ENCODE peak calls at places on chromosomes 3 and 15, in four cellular contexts. O is heart left ventricle, J is A549, W is tibial nerve. Q is an unnamed sample.

GRCh38 chr15:99097441-99098410 is 7.2 kb upstream of the SYNM start:
- DNase-seq in O (no peak), J (no peak), W (no peak), Q (no peak)

GRCh38 chr15:99614749-99615288 is 49.0 kb downstream of the MEF2A start:
- DNase-seq in O (no peak), J (no peak), W (no peak), Q (no peak)

GRCh38 chr3:102471001-102471400 is 36.2 kb downstream of the ZPLD1 start:
- DNase-seq in O (no peak), J (no peak), W (no peak), Q (no peak)

GRCh38 chr3:66803206-66803605 is 194.9 kb upstream of the KBTBD8 start:
- DNase-seq in O (no peak), J (no peak), W (no peak), Q (no peak)

GRCh38 chr3:190225186-190225692 is 97.0 kb downstream of the CLDN1 start:
- DNase-seq in O (no peak), J (peak; percentile 46), W (peak; percentile 39), Q (no peak)

GRCh38 chr15:72534522-72534921 is 60.4 kb downstream of the ARIH1 start:
- DNase-seq in O (no peak), J (no peak), W (no peak), Q (no peak)

GRCh38 chr3:13492976-13493866 is 13.1 kb downstream of the HDAC11 start:
- DNase-seq in O (no peak), J (no peak), W (no peak), Q (peak; percentile 58)

GRCh38 chr3:16484216-16484615 is 29.3 kb downstream of the RFTN1 start:
- DNase-seq in O (no peak), J (no peak), W (peak; percentile 20), Q (no peak)

GRCh38 chr15:36449662-36450145 is 129.7 kb upstream of the CDIN1 start:
- DNase-seq in O (no peak), J (no peak), W (no peak), Q (no peak)

DNA sequence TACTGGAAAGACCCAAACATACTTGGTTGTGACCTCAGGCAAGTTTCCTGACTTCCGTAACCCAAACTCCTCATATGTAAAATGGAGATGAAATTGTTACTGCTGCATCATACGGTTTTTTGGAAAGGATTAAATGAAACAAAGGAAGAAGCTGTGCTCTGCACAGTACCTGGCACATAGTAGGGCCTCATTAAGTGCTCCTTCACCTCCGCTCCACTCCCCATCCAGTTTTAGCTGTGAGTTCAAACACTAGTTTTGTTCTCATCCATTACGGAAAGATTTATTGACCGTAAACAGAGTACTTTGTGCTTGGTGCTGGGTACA is 381 bp upstream of the ICE2 start:
- DNase-seq in O (no peak), J (no peak), W (no peak), Q (no peak)
- H3K4me3 ChIP-seq in O (peak overlapping the region; percentile 76), J (peak overlapping the region; percentile 74), W (peak overlapping the region; percentile 74), Q (peak overlapping the region; percentile 80)

GRCh38 chr3:177050466-177051237 is 146.6 kb downstream of the TBL1XR1 start:
- DNase-seq in O (no peak), J (peak; percentile 45), W (peak; percentile 10), Q (no peak)
- H3K4me1 ChIP-seq in O (peaks cover 18% of the 10 kb centered on the region), J (peaks cover 27% of the 10 kb centered on the region), W (peaks cover 38% of the 10 kb centered on the region), Q (peaks cover 8% of the 10 kb centered on the region)

DNA sequence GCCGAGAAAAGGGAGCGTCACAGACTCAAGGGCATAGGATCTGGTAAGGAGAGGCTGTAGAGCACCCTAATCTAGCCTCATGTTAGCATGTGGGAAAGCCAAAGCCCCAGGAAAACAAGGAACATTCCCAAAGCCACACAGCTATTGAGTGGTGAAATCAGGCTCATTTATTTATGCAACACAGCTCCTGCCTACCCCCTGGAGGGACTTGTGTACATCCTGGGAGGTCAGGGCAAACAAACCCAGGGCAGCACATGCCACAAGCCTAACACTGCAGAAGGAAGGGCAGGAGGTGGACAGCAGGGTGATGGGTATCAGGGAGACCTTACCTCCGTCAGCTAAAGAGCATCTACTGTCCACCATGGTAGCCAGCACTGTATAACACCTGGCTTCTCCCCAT is 283.5 kb downstream of the RPLP1 start:
- DNase-seq in O (no peak), J (no peak), W (no peak), Q (no peak)
- H3K27ac ChIP-seq in O (no peak overlapping the region), J (no peak overlapping the region), W (no peak overlapping the region), Q (no peak overlapping the region)

DNA sequence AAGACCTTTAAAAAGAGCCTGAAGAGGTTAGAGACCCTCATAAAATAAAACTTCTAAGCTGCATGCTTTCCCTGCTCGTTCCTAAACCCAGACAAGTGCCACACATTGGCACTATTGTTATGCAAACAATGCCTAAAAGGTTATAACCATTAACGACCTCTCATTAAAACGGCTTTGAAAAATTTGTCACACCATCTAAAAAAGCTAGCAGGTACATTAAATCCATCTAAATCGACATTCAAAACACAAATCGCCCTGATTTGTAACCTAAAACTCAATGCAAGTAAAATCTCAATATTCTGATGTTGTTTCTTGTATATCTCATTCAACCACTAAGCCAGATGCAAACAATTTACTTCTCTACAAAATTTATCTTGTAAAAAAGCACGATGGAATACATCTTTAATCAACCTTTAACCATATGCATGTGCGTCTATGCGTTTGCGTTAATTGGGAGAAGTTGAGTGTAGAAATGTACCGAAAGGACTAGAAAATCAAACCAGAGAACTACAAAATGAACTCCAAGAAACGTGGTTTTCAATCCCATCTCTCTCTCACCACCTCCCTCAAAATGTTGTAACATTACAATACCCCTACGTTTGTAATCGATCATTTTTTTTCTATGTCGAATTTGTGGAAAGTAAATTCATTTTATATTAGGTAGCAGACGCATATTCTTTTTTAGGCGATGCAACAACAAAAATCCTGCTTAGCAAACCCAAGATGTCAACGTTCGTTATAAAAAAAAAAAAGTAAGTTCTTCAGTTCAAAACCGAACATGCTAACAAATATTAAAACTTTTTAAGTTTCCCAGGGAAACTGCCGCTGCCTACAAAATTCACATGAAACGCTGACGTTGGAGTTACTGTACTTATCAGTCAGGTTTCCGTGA is 1.1 kb downstream of the ALDH1A2 start:
- DNase-seq in O (no peak), J (no peak), W (no peak), Q (no peak)
- H3K4me3 ChIP-seq in O (peak overlapping the region; percentile 60), J (no peak overlapping the region), W (no peak overlapping the region), Q (peak overlapping the region; percentile 56)

GRCh38 chr3:170205302-170205701 is 16.9 kb upstream of the PRKCI start:
- DNase-seq in O (no peak), J (no peak), W (no peak), Q (no peak)
- H3K4me1 ChIP-seq in O (no peaks in the 10 kb centered on the region), J (peaks cover 6% of the 10 kb centered on the region), W (no peaks in the 10 kb centered on the region), Q (no peaks in the 10 kb centered on the region)

GRCh38 chr3:138081371-138082084 is 33.9 kb downstream of the DZIP1L start:
- DNase-seq in O (no peak), J (no peak), W (no peak), Q (no peak)
- H3K27ac ChIP-seq in O (peak overlapping the region; percentile 49), J (peak overlapping the region; percentile 88), W (no peak overlapping the region), Q (peak overlapping the region; percentile 3)

DNA sequence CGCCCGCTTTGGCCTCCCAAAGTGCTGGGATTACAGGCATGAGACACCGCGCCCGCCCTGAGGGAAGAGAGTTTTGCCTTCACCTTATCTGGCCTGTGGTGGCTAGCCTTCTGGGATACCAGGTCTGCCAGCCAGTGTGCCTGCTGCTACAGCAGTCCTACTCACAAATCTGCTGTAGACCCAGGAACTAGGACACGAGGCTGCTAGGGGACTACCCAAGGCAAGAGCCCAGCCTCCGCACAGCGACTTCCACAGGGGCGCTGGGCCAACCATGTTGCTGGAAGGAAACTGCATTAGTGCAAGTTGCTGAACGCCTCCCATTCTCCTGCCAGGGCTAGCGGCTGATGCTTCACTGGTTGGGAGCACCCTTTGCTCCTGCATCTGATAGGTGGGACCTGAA is 53.7 kb downstream of the DHX30 start:
- DNase-seq in O (no peak), J (no peak), W (no peak), Q (no peak)
- H3K4me3 ChIP-seq in O (no peak overlapping the region), J (no peak overlapping the region), W (no peak overlapping the region), Q (no peak overlapping the region)

Q was measured in tibial artery.